ENCODE peak calls at places on chromosomes 16 and 17, in four cellular contexts. B is spleen, V is ovary, L is A549. O is an unnamed sample.
A peak's percentile ranks its signal among the peaks of the same experiment; 100 is the strongest.

GRCh38 chr17:72501404-72502110 is 380.7 kb downstream of the SOX9 start:
- DNase-seq in L (no peak), V (no peak), B (peak; percentile 45), O (no peak)

GRCh38 chr17:55458977-55459376 is 37.3 kb upstream of the MMD start:
- DNase-seq in B (no peak), L (peak; percentile 61), V (no peak), O (no peak)

GRCh38 chr17:59839646-59840328 is 53.0 kb downstream of the TUBD1 start:
- DNase-seq in B (no peak), V (no peak), L (peak; percentile 77), O (no peak)

GRCh38 chr16:50542703-50543102 is 5.5 kb upstream of the NKD1 start:
- DNase-seq in L (no peak), V (no peak), B (no peak), O (no peak)

GRCh38 chr16:86547286-86547685 is 7.7 kb downstream of the MTHFSD start:
- DNase-seq in V (no peak), L (no peak), B (no peak), O (no peak)

GRCh38 chr16:17590711-17591654 is 120.2 kb upstream of the XYLT1 start:
- DNase-seq in V (no peak), L (no peak), B (no peak), O (no peak)

GRCh38 chr17:40318835-40319332 is 9.9 kb downstream of the RARA start:
- DNase-seq in B (peak; percentile 86), L (no peak), V (no peak), O (peak; percentile 57)

GRCh38 chr16:2962334-2963073 is 1.6 kb upstream of the KREMEN2 start:
- DNase-seq in V (no peak), B (peak; percentile 74), L (no peak), O (no peak)

GRCh38 chr17:75059369-75060345 is 12.6 kb downstream of the KCTD2 start:
- DNase-seq in V (peak; percentile 55), B (no peak), L (peak; percentile 70), O (no peak)

GRCh38 chr17:44636562-44636961 is 19.7 kb upstream of the MEIOC start:
- DNase-seq in B (no peak), V (no peak), L (peak; percentile 69), O (no peak)

GRCh38 chr17:42405963-42406495 is 17.0 kb downstream of the CAVIN1 start:
- DNase-seq in L (peak; percentile 82), B (peak; percentile 95), V (peak; percentile 89), O (peak; percentile 71)

GRCh38 chr17:38330941-38331411 is 12.8 kb downstream of the GPR179 start:
- DNase-seq in L (no peak), V (no peak), B (peak; percentile 68), O (no peak)

GRCh38 chr17:38351412-38352222 is at the start of gene SOCS7:
- DNase-seq in V (peak; percentile 97), B (peak; percentile 98), L (peak; percentile 97), O (peak; percentile 95)

GRCh38 chr17:7173687-7174602 is 5.2 kb downstream of the ASGR1 start:
- DNase-seq in L (no peak), B (peak; percentile 85), V (peak; percentile 69), O (no peak)

DNA sequence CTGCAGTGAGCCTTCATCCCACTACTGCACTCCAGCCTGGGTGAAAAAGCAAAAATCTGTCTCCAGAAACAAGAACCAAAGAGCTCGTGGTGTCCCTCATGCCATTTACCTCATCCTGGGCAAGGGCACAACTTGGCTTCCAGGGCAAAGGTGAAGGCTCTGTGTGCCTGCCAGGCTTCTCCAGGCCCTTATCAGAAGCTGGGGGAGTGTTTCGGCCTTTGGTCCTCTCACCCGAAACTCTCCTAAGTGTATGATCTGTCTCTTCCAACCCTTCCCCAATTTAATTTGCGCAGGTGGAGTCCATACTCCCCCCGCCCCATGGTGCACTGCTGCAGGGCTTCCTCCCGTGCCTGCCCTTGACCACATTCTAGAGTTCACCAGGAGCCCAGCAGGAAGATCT is 1.1 kb downstream of the CES2 start:
- DNase-seq in L (no peak), B (no peak), V (no peak), O (no peak)
- TF ChIP-seq POLR2A in L (no peak), B (no peak), V (no peak), O (no peak)

GRCh38 chr17:76484228-76484725 is 16.9 kb downstream of the AANAT start:
- DNase-seq in B (no peak), L (no peak), V (no peak), O (no peak)

GRCh38 chr17:76487451-76488192 is 13.6 kb downstream of the RHBDF2 start:
- DNase-seq in B (no peak), L (no peak), V (no peak), O (no peak)

GRCh38 chr17:76490112-76490710 is 11.0 kb downstream of the RHBDF2 start:
- DNase-seq in B (no peak), V (no peak), L (no peak), O (no peak)

GRCh38 chr17:76481091-76481655 is 13.8 kb downstream of the AANAT start:
- DNase-seq in L (no peak), V (peak; percentile 61), B (peak; percentile 89), O (no peak)

GRCh38 chr17:76485569-76485968 is 15.7 kb downstream of the RHBDF2 start:
- DNase-seq in B (no peak), V (no peak), L (no peak), O (no peak)
- TF ChIP-seq POLR2A in B (no peak), V (no peak), L (no peak), O (no peak)

GRCh38 chr17:1661045-1661444 is 11.4 kb upstream of the RILP start:
- DNase-seq in B (no peak), V (no peak), L (no peak), O (no peak)
- TF ChIP-seq POLR2A in B (no peak), V (no peak), L (no peak), O (no peak)

DNA sequence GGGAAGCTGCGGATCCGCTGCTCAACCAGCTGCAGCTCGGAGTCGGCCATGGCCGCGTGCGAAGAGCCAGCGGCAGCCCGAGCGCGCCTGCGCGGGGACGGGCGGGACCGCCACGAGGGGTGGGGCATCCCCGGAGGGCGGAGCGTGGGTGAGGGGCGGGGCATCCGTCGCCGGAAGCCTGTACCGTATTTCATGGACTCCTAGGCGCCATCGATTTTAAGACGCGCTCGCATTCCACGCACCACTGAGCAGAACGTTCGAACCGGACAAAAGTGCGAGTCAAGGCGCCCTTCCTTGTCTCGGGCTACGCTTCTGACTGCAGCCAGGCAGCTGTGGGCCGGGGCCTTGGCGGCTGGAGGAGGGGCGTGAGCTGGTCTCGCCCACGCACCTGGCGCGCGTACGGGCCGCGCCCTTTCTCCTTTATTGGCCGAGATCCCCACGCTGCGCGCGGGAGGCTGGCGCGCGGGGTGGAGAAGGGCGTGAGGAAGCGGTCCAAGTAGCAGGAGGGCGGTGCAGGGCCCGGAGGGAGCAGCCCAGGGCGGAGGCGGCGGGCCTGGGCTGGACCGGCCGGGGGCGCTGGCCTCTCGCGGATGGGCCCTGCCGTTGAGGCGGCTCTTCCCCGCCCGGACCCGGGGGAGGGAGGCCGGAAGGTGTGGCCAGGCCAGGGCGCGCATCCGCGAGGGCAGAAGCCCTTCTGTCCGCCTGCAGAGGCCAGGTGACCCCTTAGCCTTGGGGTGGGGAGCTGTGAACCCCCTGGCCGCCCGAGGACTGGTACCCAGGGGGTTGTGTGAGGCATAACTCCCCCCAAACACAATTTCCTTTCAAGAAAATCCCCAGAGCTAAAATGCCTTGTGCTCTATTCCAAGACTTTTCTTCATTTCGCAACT is at the start of gene APRT:
- DNase-seq in V (peak; percentile 99), B (peak; percentile 99), L (peak; percentile 95), O (peak; percentile 98)
- TF ChIP-seq POLR2A in V (peak; percentile 16), B (peak; percentile 56), L (peak; percentile 83), O (peak; percentile 80)

GRCh38 chr17:57953703-57954420 is 1.4 kb downstream of the CUEDC1 start:
- DNase-seq in B (peak; percentile 50), V (peak; percentile 34), L (no peak), O (no peak)
- TF ChIP-seq POLR2A in B (no peak), V (no peak), L (peak; percentile 27), O (no peak)

GRCh38 chr16:20866161-20866772 is 33.9 kb downstream of the DCUN1D3 start:
- DNase-seq in B (no peak), V (peak; percentile 43), L (peak; percentile 80), O (peak; percentile 53)
- TF ChIP-seq POLR2A in B (no peak), V (no peak), L (no peak), O (no peak)

GRCh38 chr17:15262291-15263205 is 2.6 kb downstream of the PMP22 start:
- DNase-seq in B (peak; percentile 79), V (peak; percentile 90), L (peak; percentile 98), O (peak; percentile 83)
- TF ChIP-seq POLR2A in B (no peak), V (peak; percentile 82), L (peak; percentile 73), O (no peak)

GRCh38 chr16:21300309-21301167 is 22.4 kb upstream of the CRYM start:
- DNase-seq in V (peak; percentile 88), L (peak; percentile 99), B (peak; percentile 82), O (peak; percentile 98)
- TF ChIP-seq POLR2A in V (no peak), L (peak; percentile 53), B (no peak), O (peak; percentile 65)

O was measured in K562.